ENCODE peak calls at places on chromosomes 2 and 18, in seven cellular contexts. One of them, this sample, is unnamed.
A peak's percentile ranks its signal among the peaks of the same experiment; 100 is the strongest.

GRCh38 chr2:106189764-106190468 is 4.2 kb downstream of the UXS1 start:
- DNase-seq in fibroblast of lung: peak; percentile 57
- DNase-seq in HCT116: no peak
- DNase-seq in mammary epithelial cell: peak; percentile 41
- DNase-seq in MM.1S: no peak
- DNase-seq in A673: no peak
- DNase-seq in astrocyte: peak; percentile 21
- DNase-seq in this sample: peak; percentile 67

GRCh38 chr2:40380721-40381120 is 71.2 kb downstream of the SLC8A1 start:
- DNase-seq in fibroblast of lung: no peak
- DNase-seq in HCT116: no peak
- DNase-seq in A673: no peak
- DNase-seq in MM.1S: no peak
- DNase-seq in mammary epithelial cell: no peak
- DNase-seq in astrocyte: no peak
- DNase-seq in this sample: no peak

GRCh38 chr2:108184421-108184820 is 55.3 kb upstream of the SULT1C3 start:
- DNase-seq in fibroblast of lung: peak; percentile 9
- DNase-seq in mammary epithelial cell: no peak
- DNase-seq in astrocyte: no peak
- DNase-seq in MM.1S: peak; percentile 47
- DNase-seq in HCT116: peak; percentile 4
- DNase-seq in A673: peak; percentile 35
- DNase-seq in this sample: peak; percentile 55

GRCh38 chr2:224751996-224752698 is 36.0 kb upstream of the CCDC195 start:
- DNase-seq in MM.1S: no peak
- DNase-seq in fibroblast of lung: no peak
- DNase-seq in HCT116: no peak
- DNase-seq in astrocyte: no peak
- DNase-seq in A673: no peak
- DNase-seq in mammary epithelial cell: no peak
- DNase-seq in this sample: no peak

GRCh38 chr18:6056171-6056932 is 161.0 kb upstream of the TMEM200C start:
- DNase-seq in fibroblast of lung: peak; percentile 65
- DNase-seq in astrocyte: peak; percentile 69
- DNase-seq in A673: no peak
- DNase-seq in mammary epithelial cell: no peak
- DNase-seq in HCT116: no peak
- DNase-seq in MM.1S: no peak
- DNase-seq in this sample: peak; percentile 75

GRCh38 chr18:41871229-41872000 is 83.6 kb upstream of the PIK3C3 start:
- DNase-seq in MM.1S: no peak
- DNase-seq in A673: peak; percentile 55
- DNase-seq in astrocyte: no peak
- DNase-seq in mammary epithelial cell: peak; percentile 47
- DNase-seq in fibroblast of lung: no peak
- DNase-seq in HCT116: no peak
- DNase-seq in this sample: peak; percentile 10

GRCh38 chr2:51638811-51639210 is 606.9 kb upstream of the NRXN1 start:
- DNase-seq in A673: no peak
- DNase-seq in HCT116: no peak
- DNase-seq in mammary epithelial cell: no peak
- DNase-seq in astrocyte: no peak
- DNase-seq in fibroblast of lung: peak; percentile 38
- DNase-seq in MM.1S: no peak
- DNase-seq in this sample: no peak

GRCh38 chr2:132678498-132678897 is 8.5 kb upstream of the LYPD1 start:
- DNase-seq in HCT116: no peak
- DNase-seq in mammary epithelial cell: no peak
- DNase-seq in MM.1S: no peak
- DNase-seq in A673: no peak
- DNase-seq in astrocyte: peak; percentile 78
- DNase-seq in fibroblast of lung: no peak
- DNase-seq in this sample: peak; percentile 18

GRCh38 chr2:105909215-105909614 is 164.5 kb downstream of the NCK2 start:
- DNase-seq in fibroblast of lung: no peak
- DNase-seq in MM.1S: no peak
- DNase-seq in mammary epithelial cell: no peak
- DNase-seq in A673: no peak
- DNase-seq in astrocyte: no peak
- DNase-seq in HCT116: no peak
- DNase-seq in this sample: no peak

GRCh38 chr2:175890636-175891242 is 111.3 kb downstream of the LNPK start:
- DNase-seq in fibroblast of lung: no peak
- DNase-seq in HCT116: no peak
- DNase-seq in MM.1S: no peak
- DNase-seq in astrocyte: no peak
- DNase-seq in A673: no peak
- DNase-seq in mammary epithelial cell: no peak
- DNase-seq in this sample: no peak

GRCh38 chr2:54274781-54275242 is 18.8 kb upstream of the TSPYL6 start:
- DNase-seq in A673: peak; percentile 41
- DNase-seq in fibroblast of lung: peak; percentile 87
- DNase-seq in HCT116: no peak
- DNase-seq in MM.1S: no peak
- DNase-seq in mammary epithelial cell: peak; percentile 5
- DNase-seq in astrocyte: peak; percentile 54
- DNase-seq in this sample: peak; percentile 81

GRCh38 chr2:10371441-10372194 is 68.9 kb downstream of the HPCAL1 start:
- DNase-seq in fibroblast of lung: no peak
- DNase-seq in astrocyte: no peak
- DNase-seq in MM.1S: no peak
- DNase-seq in A673: no peak
- DNase-seq in HCT116: no peak
- DNase-seq in mammary epithelial cell: no peak
- DNase-seq in this sample: no peak

GRCh38 chr18:9991021-9992000 is 77.5 kb downstream of the VAPA start:
- DNase-seq in HCT116: no peak
- DNase-seq in MM.1S: no peak
- DNase-seq in mammary epithelial cell: no peak
- DNase-seq in fibroblast of lung: no peak
- DNase-seq in astrocyte: no peak
- DNase-seq in A673: no peak
- DNase-seq in this sample: no peak

GRCh38 chr18:75159238-75159518 is 49.8 kb downstream of the PTGR3 start:
- DNase-seq in mammary epithelial cell: no peak
- DNase-seq in A673: no peak
- DNase-seq in fibroblast of lung: no peak
- DNase-seq in astrocyte: no peak
- DNase-seq in HCT116: no peak
- DNase-seq in MM.1S: no peak
- DNase-seq in this sample: no peak
- H3K4me3 ChIP-seq in mammary epithelial cell: no peak overlapping the region
- H3K4me3 ChIP-seq in A673: no peak overlapping the region
- H3K4me3 ChIP-seq in fibroblast of lung: no peak overlapping the region
- H3K4me3 ChIP-seq in astrocyte: no peak overlapping the region
- H3K4me3 ChIP-seq in HCT116: no peak overlapping the region
- H3K4me3 ChIP-seq in MM.1S: no peak overlapping the region
- H3K4me3 ChIP-seq in this sample: no peak overlapping the region

DNA sequence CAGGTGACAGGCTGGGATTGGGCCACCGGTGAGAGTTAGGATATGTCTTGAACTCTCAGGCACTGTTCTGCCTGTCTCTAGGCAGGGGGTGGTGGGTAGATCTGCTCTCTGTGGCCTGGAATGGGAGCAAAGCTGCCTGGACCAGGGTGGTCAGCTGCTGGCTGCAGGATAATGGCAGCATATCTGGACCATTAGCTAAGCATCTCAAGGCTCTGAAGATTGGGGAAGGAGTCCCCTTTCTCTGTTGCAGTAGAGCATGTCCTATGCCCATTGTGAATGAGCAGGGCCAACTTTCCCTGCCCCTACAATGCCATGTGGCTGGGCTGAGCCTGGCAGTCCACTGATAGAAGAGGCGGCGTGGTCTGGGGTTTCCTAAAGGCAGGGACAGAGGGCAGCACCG is 34.6 kb downstream of the LOXHD1 start:
- DNase-seq in astrocyte: no peak
- DNase-seq in HCT116: no peak
- DNase-seq in fibroblast of lung: no peak
- DNase-seq in mammary epithelial cell: no peak
- DNase-seq in MM.1S: no peak
- DNase-seq in A673: no peak
- DNase-seq in this sample: no peak
- H3K4me1 ChIP-seq in astrocyte: no peaks in the 10 kb centered on the region
- H3K4me1 ChIP-seq in HCT116: no peaks in the 10 kb centered on the region
- H3K4me1 ChIP-seq in fibroblast of lung: no peaks in the 10 kb centered on the region
- H3K4me1 ChIP-seq in mammary epithelial cell: peaks cover 14% of the 10 kb centered on the region
- H3K4me1 ChIP-seq in MM.1S: peaks cover 13% of the 10 kb centered on the region
- H3K4me1 ChIP-seq in A673: peaks cover 11% of the 10 kb centered on the region
- H3K4me1 ChIP-seq in this sample: peaks cover 4% of the 10 kb centered on the region

GRCh38 chr2:240981871-240982800 is 16.3 kb upstream of the SNED1 start:
- DNase-seq in A673: no peak
- DNase-seq in MM.1S: no peak
- DNase-seq in fibroblast of lung: no peak
- DNase-seq in mammary epithelial cell: no peak
- DNase-seq in astrocyte: no peak
- DNase-seq in HCT116: no peak
- DNase-seq in this sample: no peak

GRCh38 chr2:240982821-240983281 is 15.6 kb upstream of the SNED1 start:
- DNase-seq in fibroblast of lung: no peak
- DNase-seq in MM.1S: no peak
- DNase-seq in mammary epithelial cell: no peak
- DNase-seq in A673: no peak
- DNase-seq in HCT116: no peak
- DNase-seq in astrocyte: no peak
- DNase-seq in this sample: no peak

GRCh38 chr2:240981273-240981672 is 17.1 kb upstream of the SNED1 start:
- DNase-seq in A673: peak; percentile 39
- DNase-seq in fibroblast of lung: peak; percentile 79
- DNase-seq in HCT116: no peak
- DNase-seq in MM.1S: no peak
- DNase-seq in astrocyte: peak; percentile 14
- DNase-seq in mammary epithelial cell: no peak
- DNase-seq in this sample: peak; percentile 49

GRCh38 chr2:240983996-240984498 is 14.4 kb upstream of the SNED1 start:
- DNase-seq in HCT116: no peak
- DNase-seq in MM.1S: no peak
- DNase-seq in fibroblast of lung: no peak
- DNase-seq in astrocyte: no peak
- DNase-seq in A673: peak; percentile 45
- DNase-seq in mammary epithelial cell: no peak
- DNase-seq in this sample: no peak

GRCh38 chr2:240983361-240983995 is 14.9 kb upstream of the SNED1 start:
- DNase-seq in astrocyte: peak; percentile 41
- DNase-seq in MM.1S: no peak
- DNase-seq in fibroblast of lung: peak; percentile 47
- DNase-seq in mammary epithelial cell: peak; percentile 50
- DNase-seq in A673: peak; percentile 66
- DNase-seq in HCT116: peak; percentile 41
- DNase-seq in this sample: no peak
- TF ChIP-seq EZH2 in astrocyte: no peak
- TF ChIP-seq EZH2 in MM.1S: no peak
- TF ChIP-seq EZH2 in fibroblast of lung: no peak
- TF ChIP-seq EZH2 in mammary epithelial cell: no peak
- TF ChIP-seq EZH2 in A673: no peak
- TF ChIP-seq EZH2 in HCT116: no peak
- TF ChIP-seq EZH2 in this sample: no peak

DNA sequence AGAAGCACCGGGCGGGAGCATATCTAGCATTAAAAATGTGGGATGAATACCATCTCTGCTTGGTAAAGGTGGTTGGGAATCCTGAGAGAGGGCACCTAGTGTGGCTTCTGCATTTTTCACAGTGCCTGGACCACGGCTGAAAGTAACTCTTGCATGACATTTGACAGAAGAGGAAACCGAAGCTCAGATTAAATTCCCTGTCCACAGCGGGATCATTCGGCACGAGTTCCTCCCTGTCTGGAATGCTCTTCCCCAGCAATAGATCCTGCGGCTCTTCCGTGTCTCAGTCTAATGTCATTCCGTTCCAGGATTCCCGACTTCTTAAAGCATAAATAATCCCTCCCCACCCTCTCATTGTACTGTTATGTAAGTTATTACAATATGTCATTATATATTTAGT is 905 bp upstream of the RPS7 start:
- DNase-seq in MM.1S: no peak
- DNase-seq in fibroblast of lung: no peak
- DNase-seq in mammary epithelial cell: no peak
- DNase-seq in HCT116: no peak
- DNase-seq in astrocyte: no peak
- DNase-seq in A673: no peak
- DNase-seq in this sample: no peak
- H3K4me3 ChIP-seq in MM.1S: no peak overlapping the region
- H3K4me3 ChIP-seq in fibroblast of lung: no peak overlapping the region
- H3K4me3 ChIP-seq in mammary epithelial cell: no peak overlapping the region
- H3K4me3 ChIP-seq in HCT116: peak overlapping the region; percentile 88
- H3K4me3 ChIP-seq in astrocyte: peak overlapping the region; percentile 76
- H3K4me3 ChIP-seq in A673: peak overlapping the region; percentile 68
- H3K4me3 ChIP-seq in this sample: no peak overlapping the region

DNA sequence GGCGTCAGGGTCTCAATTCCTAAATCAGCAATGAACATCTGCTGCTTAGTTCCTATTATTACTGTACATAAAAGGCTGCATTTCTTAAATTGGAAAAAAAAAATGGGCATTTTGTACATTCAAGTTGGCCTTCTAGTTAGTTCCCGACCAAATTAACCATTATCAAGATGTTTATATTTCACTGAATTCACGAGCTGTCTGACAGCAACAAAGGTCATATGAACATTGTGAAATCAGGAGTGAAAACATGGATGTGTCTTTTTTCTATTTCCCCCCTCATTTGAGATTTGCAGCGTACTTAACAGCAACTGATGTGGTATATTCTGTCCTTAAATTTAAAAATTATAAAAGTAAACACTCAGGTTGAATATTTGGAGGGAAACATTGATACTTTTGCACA is 16.9 kb upstream of the MTCL1 start:
- DNase-seq in fibroblast of lung: peak; percentile 69
- DNase-seq in MM.1S: no peak
- DNase-seq in mammary epithelial cell: no peak
- DNase-seq in HCT116: no peak
- DNase-seq in astrocyte: no peak
- DNase-seq in A673: no peak
- DNase-seq in this sample: no peak
- H3K4me1 ChIP-seq in fibroblast of lung: no peaks in the 10 kb centered on the region
- H3K4me1 ChIP-seq in MM.1S: no peaks in the 10 kb centered on the region
- H3K4me1 ChIP-seq in mammary epithelial cell: peaks cover 16% of the 10 kb centered on the region
- H3K4me1 ChIP-seq in HCT116: peaks cover 6% of the 10 kb centered on the region
- H3K4me1 ChIP-seq in astrocyte: peaks cover 11% of the 10 kb centered on the region
- H3K4me1 ChIP-seq in A673: no peaks in the 10 kb centered on the region
- H3K4me1 ChIP-seq in this sample: peaks cover 10% of the 10 kb centered on the region

This sample was measured in GM23248.